ENCODE peak calls at places on chromosomes 1 and 21, in eight cellular contexts. P is brain microvascular endothelial cell; J is HT1080; B is cardiac muscle cell; N is CD8-positive, alpha-beta T cell; C is activated T-cell treated with anti-CD3 and anti-CD28 coated beads, Interleukin-2, amount 50 U/mL, for 4 hours; D is amniotic stem cell; G is COR-L47. E is an unnamed sample.

GRCh38 chr1:214658785-214659184 is 55.8 kb downstream of the CENPF start:
- DNase-seq in P (peak; percentile 46), J (no peak), B (peak; percentile 52), N (no peak), C (no peak), D (peak; percentile 20), G (no peak), E (peak; percentile 17)

GRCh38 chr21:16211339-16212303 is 481.8 kb downstream of the USP25 start:
- DNase-seq in P (peak; percentile 22), J (no peak), B (peak; percentile 41), N (no peak), C (no peak), D (no peak), G (no peak), E (no peak)

GRCh38 chr21:43331111-43331961 is 95.6 kb downstream of the SIK1 start:
- DNase-seq in P (no peak), J (no peak), B (no peak), N (no peak), C (no peak), D (no peak), G (no peak), E (no peak)

GRCh38 chr1:226064168-226064815 is 1.8 kb downstream of the H3-3A start:
- DNase-seq in P (peak; percentile 20), J (peak; percentile 51), B (no peak), N (no peak), C (no peak), D (no peak), G (no peak), E (no peak)

GRCh38 chr1:110163591-110163990 is 13.3 kb downstream of the SLC6A17 start:
- DNase-seq in P (no peak), J (no peak), B (no peak), N (no peak), C (no peak), D (no peak), G (no peak), E (no peak)

GRCh38 chr1:23718482-23718881 is 24.8 kb upstream of the ELOA start:
- DNase-seq in P (peak; percentile 40), J (peak; percentile 56), B (peak; percentile 43), N (no peak), C (no peak), D (no peak), G (no peak), E (peak; percentile 41)

GRCh38 chr1:64212023-64212422 is 8.6 kb downstream of the UBE2U start:
- DNase-seq in P (peak; percentile 35), J (peak; percentile 76), B (no peak), N (no peak), C (no peak), D (peak; percentile 66), G (no peak), E (peak; percentile 70)

GRCh38 chr1:55272994-55273393 is 57.8 kb upstream of the USP24 start:
- DNase-seq in P (no peak), J (no peak), B (no peak), N (no peak), C (no peak), D (no peak), G (no peak), E (no peak)

GRCh38 chr1:203428981-203429599 is 46.5 kb upstream of the PRELP start:
- DNase-seq in P (no peak), J (no peak), B (peak; percentile 27), N (no peak), C (no peak), D (no peak), G (peak; percentile 49), E (no peak)

GRCh38 chr1:5993553-5994510 is 1.6 kb upstream of the NPHP4 start:
- DNase-seq in P (no peak), J (no peak), B (no peak), N (no peak), C (no peak), D (no peak), G (no peak), E (no peak)

GRCh38 chr1:155001688-155002474 is 721 bp upstream of the ZBTB7B start:
- DNase-seq in P (peak; percentile 99), J (peak; percentile 89), B (peak; percentile 99), N (peak; percentile 97), C (peak; percentile 95), D (peak; percentile 98), G (peak; percentile 99), E (peak; percentile 100)

GRCh38 chr1:64884261-64885040 is 81.9 kb downstream of the JAK1 start:
- DNase-seq in P (peak; percentile 55), J (no peak), B (no peak), N (no peak), C (no peak), D (no peak), G (no peak), E (no peak)

GRCh38 chr1:67041836-67042503 is 12.0 kb downstream of the SLC35D1 start:
- DNase-seq in P (no peak), J (no peak), B (no peak), N (no peak), C (no peak), D (no peak), G (no peak), E (peak; percentile 51)

GRCh38 chr1:151238467-151238739 is 16.1 kb upstream of the PSMD4 start:
- DNase-seq in P (peak; percentile 58), J (peak; percentile 88), B (no peak), N (no peak), C (no peak), D (peak; percentile 73), G (no peak), E (peak; percentile 69)

GRCh38 chr1:9181990-9182783 is 52.4 kb upstream of the H6PD start:
- DNase-seq in P (no peak), J (no peak), B (no peak), N (no peak), C (no peak), D (no peak), G (peak; percentile 60), E (peak; percentile 68)

GRCh38 chr1:205370780-205371179 is 14.1 kb upstream of the KLHDC8A start:
- DNase-seq in P (no peak), J (no peak), B (no peak), N (no peak), C (no peak), D (no peak), G (peak; percentile 86), E (no peak)

GRCh38 chr1:3477241-3478109 is 23.0 kb downstream of the ARHGEF16 start:
- DNase-seq in P (no peak), J (no peak), B (no peak), N (no peak), C (no peak), D (peak; percentile 48), G (no peak), E (peak; percentile 62)

GRCh38 chr1:18632711-18633427 is 2.2 kb downstream of the PAX7 start:
- DNase-seq in P (no peak), J (no peak), B (peak; percentile 43), N (no peak), C (no peak), D (no peak), G (no peak), E (no peak)

GRCh38 chr1:44327679-44328491 is 27.2 kb downstream of the ERI3 start:
- DNase-seq in P (peak; percentile 100), J (peak; percentile 100), B (no peak), N (no peak), C (no peak), D (peak; percentile 99), G (peak; percentile 88), E (peak; percentile 96)

GRCh38 chr21:28771790-28772501 is 220.7 kb downstream of the LTN1 start:
- DNase-seq in P (peak; percentile 66), J (peak; percentile 70), B (no peak), N (no peak), C (no peak), D (peak; percentile 42), G (no peak), E (peak; percentile 39)

GRCh38 chr1:116359060-116359830 is 13.8 kb upstream of the ATP1A1 start:
- DNase-seq in P (peak; percentile 43), J (peak; percentile 71), B (no peak), N (no peak), C (no peak), D (no peak), G (no peak), E (no peak)

GRCh38 chr1:63703661-63704060 is 70.2 kb upstream of the ROR1 start:
- DNase-seq in P (no peak), J (no peak), B (no peak), N (no peak), C (no peak), D (no peak), G (peak; percentile 60), E (no peak)

GRCh38 chr1:7552402-7552801 is 218.7 kb upstream of the VAMP3 start:
- DNase-seq in P (no peak), J (no peak), B (no peak), N (no peak), C (peak; percentile 1), D (no peak), G (no peak), E (no peak)

GRCh38 chr1:209652873-209653401 is 712 bp upstream of the LAMB3 start:
- DNase-seq in P (peak; percentile 51), J (peak; percentile 98), B (peak; percentile 61), N (no peak), C (peak; percentile 43), D (no peak), G (peak; percentile 72), E (peak; percentile 26)

GRCh38 chr1:101178341-101178687 is 58.5 kb upstream of the S1PR1 start:
- DNase-seq in P (no peak), J (no peak), B (no peak), N (no peak), C (no peak), D (no peak), G (no peak), E (no peak)

GRCh38 chr1:156551866-156552265 is 20.5 kb downstream of the IQGAP3 start:
- DNase-seq in P (no peak), J (peak; percentile 88), B (no peak), N (no peak), C (no peak), D (no peak), G (no peak), E (no peak)

GRCh38 chr1:155888481-155888880 is 22.7 kb downstream of the RIT1 start:
- DNase-seq in P (no peak), J (no peak), B (no peak), N (no peak), C (no peak), D (no peak), G (no peak), E (no peak)

GRCh38 chr1:59666106-59666505 is 148.6 kb upstream of the HOOK1 start:
- DNase-seq in P (no peak), J (no peak), B (no peak), N (no peak), C (no peak), D (no peak), G (no peak), E (no peak)